ENCODE peak calls at places on chromosomes 5 and 9, in nine cellular contexts. Y is Jurkat, Clone E6-1; X is AG20443; H is GF-D8; R is IMR-90; Q is midbrain; A is aorta; G is activated T-cell treated with anti-CD3 and anti-CD28 coated beads, Interleukin-2, amount 50 U/mL, for 72 hours; F is stomach. U is an unnamed sample.

GRCh38 chr9:88988796-88989641 is 2.2 kb upstream of the S1PR3 start:
- DNase-seq in X (peak; percentile 51), A (no peak), G (peak; percentile 14), R (peak; percentile 69), Y (peak; percentile 85), H (no peak), Q (no peak), F (no peak), U (no peak)

GRCh38 chr9:123615381-123615780 is 259.4 kb downstream of the CRB2 start:
- DNase-seq in Y (peak; percentile 71), F (no peak), R (no peak), G (no peak), Q (no peak), X (no peak), A (no peak), H (no peak), U (peak; percentile 32)

GRCh38 chr5:90111354-90112070 is 298.0 kb downstream of the CETN3 start:
- DNase-seq in Q (no peak), H (no peak), R (no peak), X (no peak), F (no peak), G (no peak), A (no peak), Y (no peak), U (no peak)

GRCh38 chr5:105573575-105573974 is 2011.0 kb upstream of the NUDT12 start:
- DNase-seq in X (no peak), H (no peak), R (no peak), F (no peak), Y (no peak), Q (no peak), A (no peak), G (no peak), U (no peak)

GRCh38 chr5:150513375-150514309 is 5.7 kb downstream of the NDST1 start:
- DNase-seq in G (no peak), X (no peak), R (no peak), A (no peak), H (no peak), Q (no peak), F (no peak), Y (peak; percentile 12), U (no peak)

GRCh38 chr5:168472329-168472728 is 13.9 kb upstream of the RARS1 start:
- DNase-seq in R (peak; percentile 96), Y (no peak), H (no peak), X (peak; percentile 91), F (no peak), G (no peak), Q (no peak), A (no peak), U (no peak)

GRCh38 chr9:5920860-5921328 is 30.2 kb downstream of the MLANA start:
- DNase-seq in H (no peak), G (peak; percentile 7), Q (no peak), F (no peak), Y (no peak), X (peak; percentile 51), A (no peak), R (peak; percentile 38), U (peak; percentile 39)

GRCh38 chr5:65873181-65873580 is 53.2 kb upstream of the ERBIN start:
- DNase-seq in Q (no peak), X (no peak), R (peak; percentile 42), A (no peak), Y (no peak), F (no peak), H (no peak), G (no peak), U (no peak)

GRCh38 chr9:91790912-91791311 is 159.1 kb downstream of the ROR2 start:
- DNase-seq in R (peak; percentile 89), H (no peak), X (no peak), Y (no peak), F (no peak), A (no peak), Q (no peak), G (no peak), U (no peak)

GRCh38 chr5:63573402-63573801 is 388.8 kb downstream of the HTR1A start:
- DNase-seq in G (no peak), H (no peak), A (no peak), X (no peak), Q (no peak), F (no peak), Y (no peak), R (no peak), U (no peak)

GRCh38 chr5:36079200-36079761 is 12.6 kb upstream of the UGT3A2 start:
- DNase-seq in R (peak; percentile 44), H (peak; percentile 18), G (peak; percentile 14), F (no peak), Q (peak; percentile 45), Y (peak; percentile 73), A (no peak), X (peak; percentile 72), U (peak; percentile 72)

GRCh38 chr9:122474561-122474960 is 3.2 kb downstream of the OR1J1 start:
- DNase-seq in H (no peak), A (no peak), Q (no peak), G (no peak), F (no peak), X (no peak), R (peak; percentile 12), Y (no peak), U (no peak)

GRCh38 chr5:80654054-80654390 is 430 bp upstream of the MSH3 start:
- DNase-seq in Q (no peak), G (peak; percentile 54), Y (no peak), A (no peak), X (peak; percentile 8), R (no peak), H (no peak), F (no peak), U (peak; percentile 40)

GRCh38 chr9:121169094-121169601 is 32.5 kb downstream of the RAB14 start:
- DNase-seq in Q (no peak), G (no peak), X (peak; percentile 58), Y (peak; percentile 100), H (no peak), F (no peak), A (no peak), R (no peak), U (no peak)

GRCh38 chr5:107418071-107418470 is 252.7 kb downstream of the EFNA5 start:
- DNase-seq in F (no peak), R (no peak), H (no peak), Y (no peak), Q (no peak), G (no peak), X (no peak), A (no peak), U (no peak)

GRCh38 chr9:22454021-22454420 is 7.4 kb downstream of the DMRTA1 start:
- DNase-seq in X (no peak), R (no peak), F (no peak), A (no peak), G (no peak), Q (no peak), Y (no peak), H (no peak), U (no peak)

U was measured in GM13976.